ENCODE peak calls at places on chromosomes 5 and 9, in eight cellular contexts. One of them, this sample, is unnamed.

GRCh38 chr5:163504091-163504931 is 1.1 kb upstream of the MAT2B start:
- DNase-seq in WERI-Rb-1: peak; percentile 10
- DNase-seq in endodermal cell: peak; percentile 66
- DNase-seq in fibroblast of villous mesenchyme: peak; percentile 86
- DNase-seq in heart left ventricle: peak; percentile 33
- DNase-seq in HCT116: no peak
- DNase-seq in fibroblast of pulmonary artery: peak; percentile 59
- DNase-seq in cardiac fibroblast: peak; percentile 68
- DNase-seq in this sample: no peak

GRCh38 chr9:127075592-127076380 is 46.6 kb downstream of the ANGPTL2 start:
- DNase-seq in WERI-Rb-1: peak; percentile 6
- DNase-seq in endodermal cell: no peak
- DNase-seq in fibroblast of villous mesenchyme: peak; percentile 50
- DNase-seq in heart left ventricle: no peak
- DNase-seq in HCT116: no peak
- DNase-seq in fibroblast of pulmonary artery: no peak
- DNase-seq in cardiac fibroblast: no peak
- DNase-seq in this sample: no peak

GRCh38 chr9:130780865-130781504 is 54.1 kb upstream of the ABL1 start:
- DNase-seq in WERI-Rb-1: no peak
- DNase-seq in endodermal cell: no peak
- DNase-seq in fibroblast of villous mesenchyme: peak; percentile 99
- DNase-seq in heart left ventricle: peak; percentile 76
- DNase-seq in HCT116: no peak
- DNase-seq in fibroblast of pulmonary artery: peak; percentile 99
- DNase-seq in cardiac fibroblast: peak; percentile 99
- DNase-seq in this sample: peak; percentile 87

GRCh38 chr5:12661617-12662370 is 757.5 kb upstream of the CTNND2 start:
- DNase-seq in WERI-Rb-1: no peak
- DNase-seq in endodermal cell: peak; percentile 79
- DNase-seq in fibroblast of villous mesenchyme: no peak
- DNase-seq in heart left ventricle: no peak
- DNase-seq in HCT116: no peak
- DNase-seq in fibroblast of pulmonary artery: no peak
- DNase-seq in cardiac fibroblast: no peak
- DNase-seq in this sample: no peak

GRCh38 chr5:143924311-143924710 is 112.3 kb downstream of the HMHB1 start:
- DNase-seq in WERI-Rb-1: no peak
- DNase-seq in endodermal cell: no peak
- DNase-seq in fibroblast of villous mesenchyme: no peak
- DNase-seq in heart left ventricle: no peak
- DNase-seq in HCT116: no peak
- DNase-seq in fibroblast of pulmonary artery: no peak
- DNase-seq in cardiac fibroblast: no peak
- DNase-seq in this sample: no peak

GRCh38 chr5:116378007-116378831 is 196.4 kb downstream of the SEMA6A start:
- DNase-seq in WERI-Rb-1: peak; percentile 84
- DNase-seq in endodermal cell: peak; percentile 43
- DNase-seq in fibroblast of villous mesenchyme: no peak
- DNase-seq in heart left ventricle: no peak
- DNase-seq in HCT116: no peak
- DNase-seq in fibroblast of pulmonary artery: no peak
- DNase-seq in cardiac fibroblast: no peak
- DNase-seq in this sample: no peak

GRCh38 chr5:55554879-55555278 is 20.1 kb upstream of the PLPP1 start:
- DNase-seq in WERI-Rb-1: no peak
- DNase-seq in endodermal cell: no peak
- DNase-seq in fibroblast of villous mesenchyme: no peak
- DNase-seq in heart left ventricle: no peak
- DNase-seq in HCT116: no peak
- DNase-seq in fibroblast of pulmonary artery: no peak
- DNase-seq in cardiac fibroblast: no peak
- DNase-seq in this sample: no peak

GRCh38 chr5:169649486-169649885 is 12.4 kb downstream of the DOCK2 start:
- DNase-seq in WERI-Rb-1: no peak
- DNase-seq in endodermal cell: no peak
- DNase-seq in fibroblast of villous mesenchyme: no peak
- DNase-seq in heart left ventricle: no peak
- DNase-seq in HCT116: no peak
- DNase-seq in fibroblast of pulmonary artery: no peak
- DNase-seq in cardiac fibroblast: no peak
- DNase-seq in this sample: no peak

GRCh38 chr5:130335116-130335515 is 430.9 kb downstream of the CHSY3 start:
- DNase-seq in WERI-Rb-1: no peak
- DNase-seq in endodermal cell: no peak
- DNase-seq in fibroblast of villous mesenchyme: peak; percentile 7
- DNase-seq in heart left ventricle: no peak
- DNase-seq in HCT116: no peak
- DNase-seq in fibroblast of pulmonary artery: peak; percentile 61
- DNase-seq in cardiac fibroblast: peak; percentile 55
- DNase-seq in this sample: no peak

GRCh38 chr9:130522233-130522808 is 57.1 kb upstream of the FUBP3 start:
- DNase-seq in WERI-Rb-1: peak; percentile 97
- DNase-seq in endodermal cell: peak; percentile 82
- DNase-seq in fibroblast of villous mesenchyme: no peak
- DNase-seq in heart left ventricle: no peak
- DNase-seq in HCT116: no peak
- DNase-seq in fibroblast of pulmonary artery: no peak
- DNase-seq in cardiac fibroblast: no peak
- DNase-seq in this sample: no peak

GRCh38 chr5:139689631-139690384 is 41.7 kb downstream of the CXXC5 start:
- DNase-seq in WERI-Rb-1: peak; percentile 66
- DNase-seq in endodermal cell: peak; percentile 88
- DNase-seq in fibroblast of villous mesenchyme: peak; percentile 49
- DNase-seq in heart left ventricle: no peak
- DNase-seq in HCT116: no peak
- DNase-seq in fibroblast of pulmonary artery: peak; percentile 63
- DNase-seq in cardiac fibroblast: peak; percentile 62
- DNase-seq in this sample: no peak

GRCh38 chr5:59845733-59846132 is 47.8 kb downstream of the PDE4D start:
- DNase-seq in WERI-Rb-1: no peak
- DNase-seq in endodermal cell: no peak
- DNase-seq in fibroblast of villous mesenchyme: peak; percentile 76
- DNase-seq in heart left ventricle: no peak
- DNase-seq in HCT116: no peak
- DNase-seq in fibroblast of pulmonary artery: peak; percentile 37
- DNase-seq in cardiac fibroblast: peak; percentile 9
- DNase-seq in this sample: no peak

GRCh38 chr5:55997742-55998351 is 3.1 kb upstream of the IL6ST start:
- DNase-seq in WERI-Rb-1: no peak
- DNase-seq in endodermal cell: no peak
- DNase-seq in fibroblast of villous mesenchyme: peak; percentile 64
- DNase-seq in heart left ventricle: no peak
- DNase-seq in HCT116: no peak
- DNase-seq in fibroblast of pulmonary artery: no peak
- DNase-seq in cardiac fibroblast: peak; percentile 75
- DNase-seq in this sample: no peak

GRCh38 chr5:173329370-173330150 is 1.3 kb upstream of the STC2 start:
- DNase-seq in WERI-Rb-1: peak; percentile 65
- DNase-seq in endodermal cell: peak; percentile 90
- DNase-seq in fibroblast of villous mesenchyme: peak; percentile 38
- DNase-seq in heart left ventricle: no peak
- DNase-seq in HCT116: peak; percentile 50
- DNase-seq in fibroblast of pulmonary artery: peak; percentile 24
- DNase-seq in cardiac fibroblast: no peak
- DNase-seq in this sample: no peak

GRCh38 chr9:69334310-69334709 is 9.3 kb downstream of the ENTREP1 start:
- DNase-seq in WERI-Rb-1: no peak
- DNase-seq in endodermal cell: no peak
- DNase-seq in fibroblast of villous mesenchyme: no peak
- DNase-seq in heart left ventricle: no peak
- DNase-seq in HCT116: no peak
- DNase-seq in fibroblast of pulmonary artery: no peak
- DNase-seq in cardiac fibroblast: no peak
- DNase-seq in this sample: no peak

GRCh38 chr9:38507587-38507986 is 83.3 kb upstream of the IGFBPL1 start:
- DNase-seq in WERI-Rb-1: no peak
- DNase-seq in endodermal cell: no peak
- DNase-seq in fibroblast of villous mesenchyme: no peak
- DNase-seq in heart left ventricle: no peak
- DNase-seq in HCT116: no peak
- DNase-seq in fibroblast of pulmonary artery: no peak
- DNase-seq in cardiac fibroblast: no peak
- DNase-seq in this sample: no peak

GRCh38 chr5:83718195-83718825 is 2.3 kb downstream of the HAPLN1 start:
- DNase-seq in WERI-Rb-1: peak; percentile 44
- DNase-seq in endodermal cell: peak; percentile 69
- DNase-seq in fibroblast of villous mesenchyme: peak; percentile 69
- DNase-seq in heart left ventricle: no peak
- DNase-seq in HCT116: peak; percentile 59
- DNase-seq in fibroblast of pulmonary artery: peak; percentile 85
- DNase-seq in cardiac fibroblast: peak; percentile 80
- DNase-seq in this sample: peak; percentile 34

GRCh38 chr9:18861599-18862546 is 171.1 kb downstream of the SAXO1 start:
- DNase-seq in WERI-Rb-1: no peak
- DNase-seq in endodermal cell: peak; percentile 80
- DNase-seq in fibroblast of villous mesenchyme: peak; percentile 12
- DNase-seq in heart left ventricle: peak; percentile 44
- DNase-seq in HCT116: no peak
- DNase-seq in fibroblast of pulmonary artery: peak; percentile 60
- DNase-seq in cardiac fibroblast: peak; percentile 56
- DNase-seq in this sample: peak; percentile 11

GRCh38 chr5:37272564-37272963 is 23.4 kb upstream of the CPLANE1 start:
- DNase-seq in WERI-Rb-1: no peak
- DNase-seq in endodermal cell: peak; percentile 51
- DNase-seq in fibroblast of villous mesenchyme: peak; percentile 7
- DNase-seq in heart left ventricle: no peak
- DNase-seq in HCT116: no peak
- DNase-seq in fibroblast of pulmonary artery: peak; percentile 50
- DNase-seq in cardiac fibroblast: peak; percentile 71
- DNase-seq in this sample: no peak

GRCh38 chr9:134056483-134057310 is 11.1 kb downstream of the BRD3 start:
- DNase-seq in WERI-Rb-1: no peak
- DNase-seq in endodermal cell: peak; percentile 53
- DNase-seq in fibroblast of villous mesenchyme: no peak
- DNase-seq in heart left ventricle: no peak
- DNase-seq in HCT116: no peak
- DNase-seq in fibroblast of pulmonary artery: no peak
- DNase-seq in cardiac fibroblast: no peak
- DNase-seq in this sample: no peak

GRCh38 chr9:4700093-4700492 is 20.7 kb downstream of the CDC37L1 start:
- DNase-seq in WERI-Rb-1: no peak
- DNase-seq in endodermal cell: no peak
- DNase-seq in fibroblast of villous mesenchyme: no peak
- DNase-seq in heart left ventricle: no peak
- DNase-seq in HCT116: no peak
- DNase-seq in fibroblast of pulmonary artery: peak; percentile 36
- DNase-seq in cardiac fibroblast: peak; percentile 41
- DNase-seq in this sample: no peak

GRCh38 chr5:2876183-2876582 is 124.7 kb upstream of the IRX2 start:
- DNase-seq in WERI-Rb-1: no peak
- DNase-seq in endodermal cell: no peak
- DNase-seq in fibroblast of villous mesenchyme: no peak
- DNase-seq in heart left ventricle: no peak
- DNase-seq in HCT116: no peak
- DNase-seq in fibroblast of pulmonary artery: no peak
- DNase-seq in cardiac fibroblast: no peak
- DNase-seq in this sample: no peak

GRCh38 chr9:29393064-29393463 is 1819.8 kb upstream of the C9orf72 start:
- DNase-seq in WERI-Rb-1: no peak
- DNase-seq in endodermal cell: no peak
- DNase-seq in fibroblast of villous mesenchyme: peak; percentile 47
- DNase-seq in heart left ventricle: no peak
- DNase-seq in HCT116: no peak
- DNase-seq in fibroblast of pulmonary artery: peak; percentile 50
- DNase-seq in cardiac fibroblast: peak; percentile 4
- DNase-seq in this sample: no peak

GRCh38 chr9:31799953-31800609 is 584.4 kb upstream of the ACO1 start:
- DNase-seq in WERI-Rb-1: peak; percentile 37
- DNase-seq in endodermal cell: peak; percentile 63
- DNase-seq in fibroblast of villous mesenchyme: peak; percentile 47
- DNase-seq in heart left ventricle: no peak
- DNase-seq in HCT116: peak; percentile 19
- DNase-seq in fibroblast of pulmonary artery: peak; percentile 70
- DNase-seq in cardiac fibroblast: peak; percentile 59
- DNase-seq in this sample: no peak

GRCh38 chr5:72402381-72402890 is 82.3 kb downstream of the PTCD2 start:
- DNase-seq in WERI-Rb-1: no peak
- DNase-seq in endodermal cell: no peak
- DNase-seq in fibroblast of villous mesenchyme: peak; percentile 51
- DNase-seq in heart left ventricle: no peak
- DNase-seq in HCT116: no peak
- DNase-seq in fibroblast of pulmonary artery: no peak
- DNase-seq in cardiac fibroblast: peak; percentile 57
- DNase-seq in this sample: peak; percentile 48

GRCh38 chr9:135320331-135320730 is 159.3 kb upstream of the PPP1R26 start:
- DNase-seq in WERI-Rb-1: no peak
- DNase-seq in endodermal cell: peak; percentile 32
- DNase-seq in fibroblast of villous mesenchyme: no peak
- DNase-seq in heart left ventricle: no peak
- DNase-seq in HCT116: no peak
- DNase-seq in fibroblast of pulmonary artery: no peak
- DNase-seq in cardiac fibroblast: no peak
- DNase-seq in this sample: no peak
- TF ChIP-seq CTCF in WERI-Rb-1: no peak
- TF ChIP-seq CTCF in endodermal cell: no peak
- TF ChIP-seq CTCF in fibroblast of villous mesenchyme: no peak
- TF ChIP-seq CTCF in heart left ventricle: no peak
- TF ChIP-seq CTCF in HCT116: no peak
- TF ChIP-seq CTCF in fibroblast of pulmonary artery: no peak
- TF ChIP-seq CTCF in cardiac fibroblast: no peak
- TF ChIP-seq CTCF in this sample: no peak

GRCh38 chr5:68033961-68034581 is 181.5 kb upstream of the PIK3R1 start:
- DNase-seq in WERI-Rb-1: no peak
- DNase-seq in endodermal cell: no peak
- DNase-seq in fibroblast of villous mesenchyme: peak; percentile 36
- DNase-seq in heart left ventricle: peak; percentile 43
- DNase-seq in HCT116: no peak
- DNase-seq in fibroblast of pulmonary artery: peak; percentile 84
- DNase-seq in cardiac fibroblast: peak; percentile 52
- DNase-seq in this sample: peak; percentile 39
- TF ChIP-seq CTCF in WERI-Rb-1: no peak
- TF ChIP-seq CTCF in endodermal cell: no peak
- TF ChIP-seq CTCF in fibroblast of villous mesenchyme: no peak
- TF ChIP-seq CTCF in heart left ventricle: no peak
- TF ChIP-seq CTCF in HCT116: no peak
- TF ChIP-seq CTCF in fibroblast of pulmonary artery: no peak
- TF ChIP-seq CTCF in cardiac fibroblast: no peak
- TF ChIP-seq CTCF in this sample: no peak

GRCh38 chr5:16428359-16428758 is 37.2 kb downstream of the ZNF622 start:
- DNase-seq in WERI-Rb-1: no peak
- DNase-seq in endodermal cell: no peak
- DNase-seq in fibroblast of villous mesenchyme: no peak
- DNase-seq in heart left ventricle: no peak
- DNase-seq in HCT116: no peak
- DNase-seq in fibroblast of pulmonary artery: no peak
- DNase-seq in cardiac fibroblast: no peak
- DNase-seq in this sample: no peak
- TF ChIP-seq CTCF in WERI-Rb-1: no peak
- TF ChIP-seq CTCF in endodermal cell: peak; percentile 69
- TF ChIP-seq CTCF in fibroblast of villous mesenchyme: no peak
- TF ChIP-seq CTCF in heart left ventricle: no peak
- TF ChIP-seq CTCF in HCT116: no peak
- TF ChIP-seq CTCF in fibroblast of pulmonary artery: no peak
- TF ChIP-seq CTCF in cardiac fibroblast: no peak
- TF ChIP-seq CTCF in this sample: no peak

GRCh38 chr5:74185599-74185998 is 454.9 kb downstream of the ENC1 start:
- DNase-seq in WERI-Rb-1: no peak
- DNase-seq in endodermal cell: no peak
- DNase-seq in fibroblast of villous mesenchyme: no peak
- DNase-seq in heart left ventricle: peak; percentile 39
- DNase-seq in HCT116: no peak
- DNase-seq in fibroblast of pulmonary artery: peak; percentile 23
- DNase-seq in cardiac fibroblast: no peak
- DNase-seq in this sample: no peak
- TF ChIP-seq CTCF in WERI-Rb-1: peak; percentile 11
- TF ChIP-seq CTCF in endodermal cell: no peak
- TF ChIP-seq CTCF in fibroblast of villous mesenchyme: no peak
- TF ChIP-seq CTCF in heart left ventricle: no peak
- TF ChIP-seq CTCF in HCT116: no peak
- TF ChIP-seq CTCF in fibroblast of pulmonary artery: no peak
- TF ChIP-seq CTCF in cardiac fibroblast: no peak
- TF ChIP-seq CTCF in this sample: no peak

GRCh38 chr5:22242532-22242931 is 610.6 kb downstream of the CDH12 start:
- DNase-seq in WERI-Rb-1: no peak
- DNase-seq in endodermal cell: peak; percentile 62
- DNase-seq in fibroblast of villous mesenchyme: no peak
- DNase-seq in heart left ventricle: no peak
- DNase-seq in HCT116: no peak
- DNase-seq in fibroblast of pulmonary artery: peak; percentile 0
- DNase-seq in cardiac fibroblast: no peak
- DNase-seq in this sample: no peak
- TF ChIP-seq CTCF in WERI-Rb-1: no peak
- TF ChIP-seq CTCF in endodermal cell: peak; percentile 78
- TF ChIP-seq CTCF in fibroblast of villous mesenchyme: no peak
- TF ChIP-seq CTCF in heart left ventricle: no peak
- TF ChIP-seq CTCF in HCT116: no peak
- TF ChIP-seq CTCF in fibroblast of pulmonary artery: no peak
- TF ChIP-seq CTCF in cardiac fibroblast: no peak
- TF ChIP-seq CTCF in this sample: no peak